ENCODE peak calls at places on chromosome 11, in four cellular contexts. C is K562, F is HepG2, M is H1. K is an unnamed sample.

GRCh38 chr11:19947521-19948114 is 212.7 kb downstream of the DBX1 start:
- DNase-seq in C (no peak), F (no peak), M (no peak), K (no peak)

GRCh38 chr11:44345781-44346180 is 35.8 kb upstream of the ALX4 start:
- DNase-seq in C (no peak), F (no peak), M (no peak), K (no peak)

GRCh38 chr11:73206751-73207280 is 11.3 kb upstream of the P2RY2 start:
- DNase-seq in C (no peak), F (no peak), M (no peak), K (no peak)

GRCh38 chr11:86940122-86940777 is 14.9 kb downstream of the FZD4 start:
- DNase-seq in C (peak; percentile 27), F (peak; percentile 74), M (no peak), K (peak; percentile 83)

GRCh38 chr11:57279131-57279530 is 42.1 kb upstream of the APLNR start:
- DNase-seq in C (no peak), F (no peak), M (no peak), K (peak; percentile 17)

GRCh38 chr11:120271672-120272071 is 31.7 kb downstream of the POU2F3 start:
- DNase-seq in C (no peak), F (no peak), M (no peak), K (no peak)

GRCh38 chr11:117815262-117815803 is 9.2 kb downstream of the FXYD2 start:
- DNase-seq in C (no peak), F (no peak), M (no peak), K (no peak)

GRCh38 chr11:27726981-27727380 is 26.7 kb upstream of the BDNF start:
- DNase-seq in C (no peak), F (no peak), M (no peak), K (no peak)

GRCh38 chr11:86978756-86979608 is 23.8 kb upstream of the FZD4 start:
- DNase-seq in C (peak; percentile 22), F (no peak), M (no peak), K (peak; percentile 82)

GRCh38 chr11:82960779-82961143 is 59.2 kb downstream of the DDIAS start:
- DNase-seq in C (no peak), F (no peak), M (no peak), K (no peak)

GRCh38 chr11:4863893-4864292 is 14.9 kb upstream of the OR51S1 start:
- DNase-seq in C (no peak), F (no peak), M (no peak), K (no peak)

GRCh38 chr11:35404397-35404775 is 15.0 kb downstream of the SLC1A2 start:
- DNase-seq in C (peak; percentile 46), F (peak; percentile 18), M (no peak), K (peak; percentile 25)

GRCh38 chr11:2207773-2208621 is 36.4 kb upstream of the TH start:
- DNase-seq in C (no peak), F (no peak), M (no peak), K (no peak)

GRCh38 chr11:102799656-102800339 is 1.8 kb upstream of the MMP1 start:
- DNase-seq in C (no peak), F (no peak), M (no peak), K (peak; percentile 55)

GRCh38 chr11:11782532-11783110 is 59.2 kb upstream of the USP47 start:
- DNase-seq in C (no peak), F (no peak), M (no peak), K (no peak)

GRCh38 chr11:114208371-114208770 is 87.8 kb upstream of the NNMT start:
- DNase-seq in C (no peak), F (no peak), M (no peak), K (no peak)

GRCh38 chr11:118908931-118909618 is 16.7 kb downstream of the BCL9L start:
- DNase-seq in C (no peak), F (no peak), M (no peak), K (peak; percentile 70)

GRCh38 chr11:78876686-78877085 is 302.0 kb upstream of the NARS2 start:
- DNase-seq in C (no peak), F (no peak), M (no peak), K (no peak)

GRCh38 chr11:33692013-33692504 is 8.6 kb downstream of the C11orf91 start:
- DNase-seq in C (no peak), F (peak; percentile 76), M (no peak), K (peak; percentile 98)

GRCh38 chr11:117572129-117572528 is 224.9 kb downstream of the DSCAML1 start:
- DNase-seq in C (no peak), F (no peak), M (no peak), K (no peak)

GRCh38 chr11:126874831-126875230 is 125.7 kb downstream of the KIRREL3 start:
- DNase-seq in C (peak; percentile 20), F (no peak), M (no peak), K (no peak)

GRCh38 chr11:13663631-13664071 is 4.8 kb upstream of the FAR1 start:
- DNase-seq in C (no peak), F (no peak), M (no peak), K (peak; percentile 49)

GRCh38 chr11:86021390-86021789 is 47.5 kb downstream of the PICALM start:
- DNase-seq in C (no peak), F (no peak), M (no peak), K (no peak)

GRCh38 chr11:845872-846271 is 3.2 kb downstream of the TSPAN4 start:
- DNase-seq in C (no peak), F (no peak), M (no peak), K (peak; percentile 46)

GRCh38 chr11:125128450-125128849 is 17.0 kb upstream of the TMEM218 start:
- DNase-seq in C (no peak), F (no peak), M (no peak), K (no peak)

GRCh38 chr11:69587454-69588081 is 53.4 kb upstream of the CCND1 start:
- DNase-seq in C (no peak), F (peak; percentile 43), M (no peak), K (peak; percentile 10)

GRCh38 chr11:35087648-35088047 is 51.3 kb upstream of the CD44 start:
- DNase-seq in C (no peak), F (no peak), M (no peak), K (peak; percentile 49)

GRCh38 chr11:65539401-65540289 is 14.8 kb downstream of the SCYL1 start:
- DNase-seq in C (peak; percentile 44), F (no peak), M (no peak), K (no peak)
- H3K36me3 ChIP-seq in C (peaks cover 46% of the 10 kb centered on the region), F (peaks cover 14% of the 10 kb centered on the region), M (no peaks in the 10 kb centered on the region), K (peaks cover 3% of the 10 kb centered on the region)

DNA sequence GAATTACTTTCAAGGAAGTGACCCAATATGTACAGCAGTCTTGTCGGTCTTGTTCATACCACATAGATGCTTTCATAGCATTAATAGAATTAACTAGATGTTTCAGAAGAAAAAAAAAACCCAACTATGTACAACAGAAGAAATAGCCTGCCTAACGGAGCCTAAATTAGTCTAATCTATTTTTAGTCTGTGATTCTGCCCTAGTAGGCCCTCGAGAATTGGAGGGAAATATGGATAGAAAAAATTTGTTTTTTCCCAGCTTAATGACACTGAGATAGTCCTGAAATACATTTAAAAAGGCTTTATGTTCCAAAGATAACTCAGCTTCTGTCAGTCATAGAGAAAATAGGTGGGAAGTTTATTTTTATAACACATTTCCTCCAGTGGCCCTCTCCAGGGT is 17.1 kb upstream of the TRPC6 start:
- DNase-seq in C (no peak), F (no peak), M (no peak), K (no peak)
- TF ChIP-seq JUN in C (no peak), F (no peak), M (no peak), K (no peak)

GRCh38 chr11:74487875-74488274 is 5.6 kb downstream of the LIPT2 start:
- DNase-seq in C (no peak), F (peak; percentile 54), M (no peak), K (no peak)
- TF ChIP-seq MAX in C (no peak), F (no peak), M (no peak), K (no peak)

GRCh38 chr11:47498149-47498548 is 49.2 kb upstream of the RAPSN start:
- DNase-seq in C (no peak), F (no peak), M (no peak), K (no peak)

GRCh38 chr11:47496808-47497207 is 47.9 kb upstream of the RAPSN start:
- DNase-seq in C (no peak), F (no peak), M (no peak), K (no peak)

GRCh38 chr11:47495856-47496217 is 46.9 kb upstream of the RAPSN start:
- DNase-seq in C (no peak), F (no peak), M (no peak), K (no peak)

GRCh38 chr11:47498584-47499152 is 49.7 kb upstream of the RAPSN start:
- DNase-seq in C (no peak), F (no peak), M (no peak), K (peak; percentile 6)

DNA sequence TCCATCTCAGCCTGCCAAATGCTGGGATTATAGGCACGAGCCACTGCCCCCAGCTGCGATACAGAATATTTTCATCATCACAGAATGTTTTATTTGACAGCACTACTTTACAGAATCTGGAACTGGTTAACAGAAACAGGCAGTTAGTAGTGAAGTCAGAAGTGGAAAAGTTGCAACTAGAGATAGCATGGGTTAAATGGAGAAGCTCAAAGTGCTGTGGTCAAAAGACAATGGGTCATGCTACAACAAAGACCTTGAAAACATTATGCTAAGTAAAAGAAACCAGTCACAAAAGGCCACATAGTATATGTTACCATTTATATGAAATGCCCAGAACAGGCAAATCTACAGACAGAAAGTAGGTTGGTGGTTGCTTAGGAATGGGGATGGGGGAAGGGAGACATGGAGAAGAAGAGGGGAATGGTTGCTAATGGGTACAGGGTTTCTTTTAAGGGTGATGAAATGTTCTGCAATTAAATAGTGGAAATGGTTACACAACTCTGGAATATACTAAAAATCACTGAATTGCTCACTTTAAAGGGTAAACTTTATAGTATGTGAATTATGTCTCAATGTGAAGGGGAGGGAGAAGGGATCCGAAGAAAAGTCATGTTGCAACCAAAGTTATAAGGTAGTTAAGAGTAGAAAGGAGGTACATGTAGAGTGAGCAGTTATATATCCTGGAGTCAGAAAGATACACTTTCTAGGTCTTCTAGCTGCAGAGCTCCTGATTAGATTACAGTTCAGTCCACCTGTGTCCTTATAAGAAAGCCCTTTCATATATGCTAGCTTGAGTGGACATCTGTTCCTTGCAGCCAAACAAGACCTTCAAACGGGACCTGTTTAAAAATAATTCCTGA is 46.3 kb upstream of the RAPSN start:
- DNase-seq in C (no peak), F (no peak), M (no peak), K (no peak)
- H3K36me3 ChIP-seq in C (peaks cover 78% of the 10 kb centered on the region), F (peaks cover 7% of the 10 kb centered on the region), M (no peaks in the 10 kb centered on the region), K (peaks cover 4% of the 10 kb centered on the region)

DNA sequence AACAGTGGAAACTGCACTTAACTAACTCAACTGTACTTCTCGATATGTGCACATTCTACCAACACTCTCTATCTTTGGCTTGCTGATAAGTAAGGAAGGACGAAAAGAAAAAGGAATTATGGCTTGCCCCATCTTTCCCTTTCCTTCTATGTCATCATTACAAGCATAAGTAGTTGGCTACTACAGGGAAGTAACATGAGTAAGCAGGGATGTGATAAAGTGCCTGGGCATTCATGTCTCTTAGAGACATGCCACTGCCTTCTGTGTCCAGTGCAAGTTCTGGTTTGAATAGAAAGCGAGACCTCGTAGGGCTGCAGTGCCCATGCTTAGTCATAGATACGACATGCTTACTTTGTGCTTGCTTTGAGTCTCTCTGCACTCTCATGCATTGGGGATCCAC is 342.5 kb downstream of the ETS1 start:
- DNase-seq in C (no peak), F (no peak), M (no peak), K (no peak)
- TF ChIP-seq JUN in C (no peak), F (no peak), M (no peak), K (no peak)